ENCODE peak calls at places on chromosomes 4 and X, in eight cellular contexts. One of them, this sample, is unnamed.

GRCh38 chr4:121185960-121186359 is 21.8 kb upstream of the TNIP3 start:
- DNase-seq in HCT116: no peak
- DNase-seq in astrocyte: no peak
- DNase-seq in mesendoderm: no peak
- DNase-seq in H9: no peak
- DNase-seq in HepG2: no peak
- DNase-seq in PC-3: no peak
- DNase-seq in GM23248: no peak
- DNase-seq in this sample: no peak

GRCh38 chr4:154004450-154004849 is 215.6 kb upstream of the SFRP2 start:
- DNase-seq in mesendoderm: no peak
- DNase-seq in HepG2: no peak
- DNase-seq in PC-3: no peak
- DNase-seq in GM23248: peak; percentile 53
- DNase-seq in H9: no peak
- DNase-seq in HCT116: no peak
- DNase-seq in astrocyte: no peak
- DNase-seq in this sample: no peak

GRCh38 chr4:122928930-122929329 is 6.5 kb upstream of the NUDT6 start:
- DNase-seq in PC-3: peak; percentile 4
- DNase-seq in mesendoderm: no peak
- DNase-seq in GM23248: no peak
- DNase-seq in astrocyte: no peak
- DNase-seq in HepG2: no peak
- DNase-seq in H9: no peak
- DNase-seq in HCT116: no peak
- DNase-seq in this sample: no peak

GRCh38 chr4:144902614-144903013 is 195.4 kb downstream of the ANAPC10 start:
- DNase-seq in GM23248: no peak
- DNase-seq in astrocyte: no peak
- DNase-seq in HepG2: no peak
- DNase-seq in HCT116: no peak
- DNase-seq in H9: no peak
- DNase-seq in PC-3: no peak
- DNase-seq in mesendoderm: no peak
- DNase-seq in this sample: no peak

GRCh38 chrX:130171446-130172126 is at the start of gene RAB33A:
- DNase-seq in mesendoderm: no peak
- DNase-seq in PC-3: no peak
- DNase-seq in HepG2: no peak
- DNase-seq in H9: peak; percentile 41
- DNase-seq in HCT116: no peak
- DNase-seq in astrocyte: no peak
- DNase-seq in GM23248: peak; percentile 48
- DNase-seq in this sample: peak; percentile 21

GRCh38 chr4:168917150-168917779 is 92.8 kb downstream of the CBR4 start:
- DNase-seq in astrocyte: peak; percentile 16
- DNase-seq in mesendoderm: peak; percentile 51
- DNase-seq in GM23248: peak; percentile 71
- DNase-seq in HCT116: peak; percentile 22
- DNase-seq in H9: no peak
- DNase-seq in HepG2: peak; percentile 14
- DNase-seq in PC-3: peak; percentile 65
- DNase-seq in this sample: peak; percentile 45

GRCh38 chrX:13937370-13938052 is 92.2 kb downstream of the GEMIN8 start:
- DNase-seq in HepG2: no peak
- DNase-seq in mesendoderm: peak; percentile 88
- DNase-seq in astrocyte: peak; percentile 74
- DNase-seq in HCT116: no peak
- DNase-seq in PC-3: no peak
- DNase-seq in H9: no peak
- DNase-seq in GM23248: peak; percentile 12
- DNase-seq in this sample: no peak

GRCh38 chrX:3351287-3351686 is 4.8 kb upstream of the MXRA5 start:
- DNase-seq in mesendoderm: no peak
- DNase-seq in HepG2: no peak
- DNase-seq in H9: no peak
- DNase-seq in GM23248: no peak
- DNase-seq in HCT116: no peak
- DNase-seq in PC-3: no peak
- DNase-seq in astrocyte: no peak
- DNase-seq in this sample: no peak

GRCh38 chrX:74420194-74421035 is 878 bp upstream of the SLC16A2 start:
- DNase-seq in mesendoderm: peak; percentile 85
- DNase-seq in HepG2: no peak
- DNase-seq in H9: peak; percentile 76
- DNase-seq in HCT116: no peak
- DNase-seq in PC-3: peak; percentile 70
- DNase-seq in astrocyte: peak; percentile 54
- DNase-seq in GM23248: peak; percentile 78
- DNase-seq in this sample: peak; percentile 67

GRCh38 chr4:150591284-150591874 is 9.4 kb downstream of the MAB21L2 start:
- DNase-seq in astrocyte: no peak
- DNase-seq in GM23248: no peak
- DNase-seq in HCT116: no peak
- DNase-seq in HepG2: peak; percentile 25
- DNase-seq in PC-3: no peak
- DNase-seq in H9: peak; percentile 73
- DNase-seq in mesendoderm: peak; percentile 76
- DNase-seq in this sample: peak; percentile 9

GRCh38 chrX:36434521-36434920 is 515.0 kb downstream of the CFAP47 start:
- DNase-seq in HepG2: no peak
- DNase-seq in H9: no peak
- DNase-seq in PC-3: peak; percentile 8
- DNase-seq in GM23248: no peak
- DNase-seq in mesendoderm: no peak
- DNase-seq in astrocyte: no peak
- DNase-seq in HCT116: no peak
- DNase-seq in this sample: no peak

GRCh38 chrX:125651426-125651825 is 331.8 kb downstream of the TEX13C start:
- DNase-seq in HCT116: no peak
- DNase-seq in GM23248: no peak
- DNase-seq in astrocyte: peak; percentile 8
- DNase-seq in H9: no peak
- DNase-seq in PC-3: no peak
- DNase-seq in HepG2: no peak
- DNase-seq in mesendoderm: peak; percentile 69
- DNase-seq in this sample: no peak

GRCh38 chr4:65670331-65671031 is at the start of gene EPHA5:
- DNase-seq in GM23248: peak; percentile 68
- DNase-seq in mesendoderm: peak; percentile 93
- DNase-seq in astrocyte: peak; percentile 97
- DNase-seq in PC-3: peak; percentile 78
- DNase-seq in H9: peak; percentile 92
- DNase-seq in HepG2: peak; percentile 3
- DNase-seq in HCT116: no peak
- DNase-seq in this sample: peak; percentile 79

GRCh38 chr4:11511321-11511720 is 82.6 kb upstream of the HS3ST1 start:
- DNase-seq in HepG2: no peak
- DNase-seq in GM23248: no peak
- DNase-seq in astrocyte: no peak
- DNase-seq in PC-3: no peak
- DNase-seq in HCT116: no peak
- DNase-seq in mesendoderm: no peak
- DNase-seq in H9: no peak
- DNase-seq in this sample: no peak

GRCh38 chr4:1337376-1337831 is 9.6 kb upstream of the UVSSA start:
- DNase-seq in HepG2: peak; percentile 29
- DNase-seq in astrocyte: no peak
- DNase-seq in PC-3: peak; percentile 52
- DNase-seq in mesendoderm: peak; percentile 26
- DNase-seq in H9: no peak
- DNase-seq in GM23248: peak; percentile 57
- DNase-seq in HCT116: peak; percentile 47
- DNase-seq in this sample: peak; percentile 51
- H3K79me2 ChIP-seq in HepG2: no peaks in the 10 kb centered on the region
- H3K79me2 ChIP-seq in astrocyte: peaks cover 12% of the 10 kb centered on the region
- H3K79me2 ChIP-seq in PC-3: no peaks in the 10 kb centered on the region
- H3K79me2 ChIP-seq in mesendoderm: no peaks in the 10 kb centered on the region
- H3K79me2 ChIP-seq in H9: no peaks in the 10 kb centered on the region
- H3K79me2 ChIP-seq in GM23248: peaks cover 42% of the 10 kb centered on the region
- H3K79me2 ChIP-seq in HCT116: peaks cover 6% of the 10 kb centered on the region
- H3K79me2 ChIP-seq in this sample: no peaks in the 10 kb centered on the region

GRCh38 chr4:26613242-26613641 is 29.4 kb downstream of the TBC1D19 start:
- DNase-seq in HCT116: no peak
- DNase-seq in astrocyte: peak; percentile 12
- DNase-seq in PC-3: no peak
- DNase-seq in GM23248: no peak
- DNase-seq in H9: no peak
- DNase-seq in mesendoderm: no peak
- DNase-seq in HepG2: no peak
- DNase-seq in this sample: no peak

GRCh38 chr4:26609398-26609797 is 25.5 kb downstream of the TBC1D19 start:
- DNase-seq in HepG2: no peak
- DNase-seq in PC-3: no peak
- DNase-seq in HCT116: no peak
- DNase-seq in mesendoderm: peak; percentile 30
- DNase-seq in GM23248: no peak
- DNase-seq in H9: no peak
- DNase-seq in astrocyte: no peak
- DNase-seq in this sample: no peak

GRCh38 chr4:26609868-26610267 is 26.0 kb downstream of the TBC1D19 start:
- DNase-seq in mesendoderm: no peak
- DNase-seq in HepG2: no peak
- DNase-seq in H9: no peak
- DNase-seq in GM23248: no peak
- DNase-seq in astrocyte: no peak
- DNase-seq in HCT116: no peak
- DNase-seq in PC-3: no peak
- DNase-seq in this sample: no peak

GRCh38 chr4:26613735-26614134 is 29.9 kb downstream of the TBC1D19 start:
- DNase-seq in HCT116: no peak
- DNase-seq in GM23248: no peak
- DNase-seq in astrocyte: no peak
- DNase-seq in PC-3: no peak
- DNase-seq in H9: no peak
- DNase-seq in mesendoderm: no peak
- DNase-seq in HepG2: no peak
- DNase-seq in this sample: no peak

DNA sequence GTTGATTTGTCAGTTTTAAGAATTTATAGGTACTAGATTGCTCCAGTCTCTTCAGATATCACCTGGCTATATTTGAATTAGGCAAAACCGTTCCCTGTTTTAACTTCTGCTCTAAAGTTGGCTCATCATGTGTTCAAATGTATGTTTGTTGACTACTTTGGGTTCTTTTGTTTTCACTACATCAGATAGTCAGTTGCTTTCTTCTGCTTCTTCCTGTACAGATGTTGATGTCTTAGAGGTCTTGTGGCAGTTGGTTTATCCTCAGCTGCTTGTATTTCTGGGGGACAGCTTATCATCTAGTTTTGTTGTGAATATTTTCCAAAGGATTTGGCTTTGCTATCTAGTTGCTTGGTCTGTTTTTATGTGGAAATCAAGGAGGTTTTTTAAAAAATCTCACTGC is 28.0 kb downstream of the TBC1D19 start:
- DNase-seq in HCT116: no peak
- DNase-seq in H9: no peak
- DNase-seq in PC-3: no peak
- DNase-seq in HepG2: no peak
- DNase-seq in astrocyte: no peak
- DNase-seq in GM23248: no peak
- DNase-seq in mesendoderm: no peak
- DNase-seq in this sample: no peak
- H3K4me1 ChIP-seq in HCT116: no peaks in the 10 kb centered on the region
- H3K4me1 ChIP-seq in H9: no peaks in the 10 kb centered on the region
- H3K4me1 ChIP-seq in PC-3: no peaks in the 10 kb centered on the region
- H3K4me1 ChIP-seq in HepG2: no peaks in the 10 kb centered on the region
- H3K4me1 ChIP-seq in astrocyte: no peaks in the 10 kb centered on the region
- H3K4me1 ChIP-seq in GM23248: no peaks in the 10 kb centered on the region
- H3K4me1 ChIP-seq in mesendoderm: peaks cover 2% of the 10 kb centered on the region
- H3K4me1 ChIP-seq in this sample: no peaks in the 10 kb centered on the region

GRCh38 chr4:98625399-98625798 is 33.0 kb downstream of the TSPAN5 start:
- DNase-seq in HCT116: no peak
- DNase-seq in H9: no peak
- DNase-seq in PC-3: peak; percentile 20
- DNase-seq in HepG2: no peak
- DNase-seq in mesendoderm: no peak
- DNase-seq in astrocyte: no peak
- DNase-seq in GM23248: peak; percentile 39
- DNase-seq in this sample: no peak
- H3K79me2 ChIP-seq in HCT116: peaks cover 96% of the 10 kb centered on the region
- H3K79me2 ChIP-seq in H9: no peaks in the 10 kb centered on the region
- H3K79me2 ChIP-seq in PC-3: peaks cover 97% of the 10 kb centered on the region
- H3K79me2 ChIP-seq in HepG2: no peaks in the 10 kb centered on the region
- H3K79me2 ChIP-seq in mesendoderm: no peaks in the 10 kb centered on the region
- H3K79me2 ChIP-seq in astrocyte: peaks cover 99% of the 10 kb centered on the region
- H3K79me2 ChIP-seq in GM23248: peaks cover 96% of the 10 kb centered on the region
- H3K79me2 ChIP-seq in this sample: peaks cover 61% of the 10 kb centered on the region

GRCh38 chr4:105710012-105710600 is 1.5 kb downstream of the GSTCD start:
- DNase-seq in astrocyte: no peak
- DNase-seq in H9: no peak
- DNase-seq in HepG2: no peak
- DNase-seq in PC-3: no peak
- DNase-seq in mesendoderm: peak; percentile 25
- DNase-seq in HCT116: no peak
- DNase-seq in GM23248: no peak
- DNase-seq in this sample: no peak
- H3K4me1 ChIP-seq in astrocyte: peaks cover 12% of the 10 kb centered on the region
- H3K4me1 ChIP-seq in H9: no peaks in the 10 kb centered on the region
- H3K4me1 ChIP-seq in HepG2: peaks cover 40% of the 10 kb centered on the region
- H3K4me1 ChIP-seq in PC-3: peaks cover 42% of the 10 kb centered on the region
- H3K4me1 ChIP-seq in mesendoderm: no peaks in the 10 kb centered on the region
- H3K4me1 ChIP-seq in HCT116: no peaks in the 10 kb centered on the region
- H3K4me1 ChIP-seq in GM23248: peaks cover 29% of the 10 kb centered on the region
- H3K4me1 ChIP-seq in this sample: peaks cover 17% of the 10 kb centered on the region

This sample was measured in hepatocyte.